ENCODE peak calls at places on chromosome 20, in seven cellular contexts. C, N, K, A, P, B and D are unnamed samples.

GRCh38 chr20:10131612-10132345 is 86.9 kb upstream of the SNAP25 start:
- DNase-seq in C (peak), A (peak), N (peak), K (peak), P (no peak), B (peak), D (no peak)

GRCh38 chr20:34066476-34067090 is 45.5 kb downstream of the EIF2S2 start:
- DNase-seq in A (no peak), K (no peak), B (no peak), N (no peak), P (no peak), C (no peak), D (no peak)

GRCh38 chr20:57195023-57195758 is 71.2 kb downstream of the BMP7 start:
- DNase-seq in P (no peak), B (no peak), K (no peak), N (no peak), A (no peak), C (no peak), D (no peak)

GRCh38 chr20:44532981-44533331 is 11.1 kb upstream of the SERINC3 start:
- DNase-seq in N (no peak), C (no peak), P (no peak), K (no peak), B (no peak), A (no peak), D (peak)

GRCh38 chr20:16063876-16064275 is 509.4 kb downstream of the KIF16B start:
- DNase-seq in N (no peak), A (no peak), K (no peak), B (no peak), P (no peak), C (no peak), D (no peak)

GRCh38 chr20:40663991-40664880 is 24.8 kb downstream of the MAFB start:
- DNase-seq in K (no peak), P (no peak), B (peak), C (no peak), N (no peak), A (no peak), D (no peak)

GRCh38 chr20:2692036-2692885 is at the start of gene EBF4:
- DNase-seq in A (peak), N (no peak), K (peak), P (peak), B (peak), C (peak), D (peak)

GRCh38 chr20:58553166-58553696 is 38.0 kb upstream of the APCDD1L start:
- DNase-seq in N (no peak), B (no peak), K (no peak), P (no peak), A (no peak), C (no peak), D (no peak)

GRCh38 chr20:1449370-1449769 is 17.3 kb downstream of the NSFL1C start:
- DNase-seq in A (no peak), P (no peak), N (no peak), C (no peak), B (no peak), K (no peak), D (no peak)

GRCh38 chr20:58852559-58853271 is at the start of gene GNAS:
- DNase-seq in B (peak), N (no peak), P (peak), K (no peak), C (peak), A (peak), D (peak)

GRCh38 chr20:43572891-43573290 is 14.1 kb downstream of the SGK2 start:
- DNase-seq in P (no peak), C (no peak), K (no peak), N (no peak), A (no peak), B (no peak), D (no peak)

GRCh38 chr20:60011512-60012507 is 53.6 kb downstream of the CDH26 start:
- DNase-seq in C (no peak), N (no peak), K (no peak), A (no peak), P (no peak), B (no peak), D (no peak)

GRCh38 chr20:44349349-44349748 is 6.2 kb upstream of the HNF4A start:
- DNase-seq in P (no peak), N (no peak), A (no peak), C (no peak), K (no peak), B (no peak), D (no peak)

GRCh38 chr20:34318609-34319443 is 15.7 kb upstream of the AHCY start:
- DNase-seq in P (no peak), K (no peak), C (no peak), B (no peak), A (no peak), N (no peak), D (no peak)

GRCh38 chr20:58436868-58437645 is 48.0 kb downstream of the VAPB start:
- DNase-seq in N (peak), C (no peak), P (no peak), K (no peak), B (no peak), A (no peak), D (no peak)

GRCh38 chr20:48689874-48690571 is 137.8 kb downstream of the PREX1 start:
- DNase-seq in A (no peak), K (no peak), C (no peak), B (no peak), P (no peak), N (no peak), D (no peak)

GRCh38 chr20:25544760-25545159 is 40.6 kb downstream of the NINL start:
- DNase-seq in N (no peak), K (no peak), B (no peak), P (no peak), A (no peak), C (no peak), D (no peak)

GRCh38 chr20:56439784-56440291 is 27.8 kb downstream of the CASS4 start:
- DNase-seq in P (no peak), C (no peak), A (no peak), N (no peak), B (peak), K (no peak), D (no peak)

GRCh38 chr20:37327748-37328147 is 18.2 kb upstream of the SRC start:
- DNase-seq in P (no peak), C (peak), N (no peak), A (no peak), B (peak), K (no peak), D (no peak)

GRCh38 chr20:58102744-58103516 is 125.5 kb downstream of the ANKRD60 start:
- DNase-seq in B (no peak), C (no peak), P (no peak), A (no peak), N (no peak), K (no peak), D (no peak)

GRCh38 chr20:60950547-60950946 is 301.5 kb upstream of the CDH4 start:
- DNase-seq in C (no peak), K (no peak), N (no peak), B (no peak), P (no peak), A (no peak), D (no peak)

GRCh38 chr20:32610897-32611218 is 25.7 kb upstream of the NOL4L start:
- DNase-seq in P (no peak), C (no peak), N (no peak), B (no peak), K (no peak), A (no peak), D (no peak)

GRCh38 chr20:60214901-60215522 is 256.8 kb downstream of the CDH26 start:
- DNase-seq in P (no peak), C (no peak), K (no peak), A (no peak), N (no peak), B (no peak), D (no peak)

GRCh38 chr20:51019598-51020592 is 3.0 kb downstream of the KCNG1 start:
- DNase-seq in P (no peak), B (no peak), N (no peak), C (no peak), K (no peak), A (no peak), D (no peak)

GRCh38 chr20:38387953-38388352 is 41.7 kb downstream of the LBP start:
- DNase-seq in N (no peak), A (no peak), K (no peak), P (no peak), B (no peak), C (no peak), D (no peak)

GRCh38 chr20:60565093-60565492 is 606.9 kb downstream of the CDH26 start:
- DNase-seq in P (no peak), K (no peak), N (no peak), B (no peak), A (no peak), C (no peak), D (no peak)

GRCh38 chr20:16501236-16501635 is 72.0 kb downstream of the KIF16B start:
- DNase-seq in P (no peak), C (no peak), K (no peak), A (no peak), N (no peak), B (no peak), D (no peak)

GRCh38 chr20:41336711-41337492 is 3.7 kb upstream of the LPIN3 start:
- DNase-seq in N (no peak), A (no peak), P (no peak), K (no peak), C (no peak), B (no peak), D (no peak)

GRCh38 chr20:13868331-13868730 is 83.5 kb downstream of the NDUFAF5 start:
- DNase-seq in P (no peak), C (peak), K (peak), N (no peak), B (no peak), A (no peak), D (no peak)

GRCh38 chr20:51760905-51761544 is 7.2 kb downstream of the ATP9A start:
- DNase-seq in C (no peak), K (no peak), B (no peak), P (no peak), A (no peak), N (no peak), D (no peak)

GRCh38 chr20:44552568-44552949 is 29.8 kb upstream of the PKIG start:
- DNase-seq in B (no peak), N (no peak), A (no peak), P (no peak), K (no peak), C (no peak), D (peak)

GRCh38 chr20:34798871-34799270 is 26.6 kb downstream of the NCOA6 start:
- DNase-seq in K (no peak), B (no peak), N (no peak), A (no peak), P (no peak), C (no peak), D (no peak)

GRCh38 chr20:31562241-31562640 is 42.8 kb upstream of the ID1 start:
- DNase-seq in N (no peak), K (no peak), P (no peak), B (no peak), A (no peak), C (no peak), D (no peak)

GRCh38 chr20:8404912-8405635 is 273.0 kb downstream of the PLCB1 start:
- DNase-seq in P (no peak), N (no peak), C (no peak), A (no peak), B (no peak), K (no peak), D (no peak)

GRCh38 chr20:47019106-47019824 is 124.6 kb downstream of the EYA2 start:
- DNase-seq in B (no peak), N (no peak), K (peak), C (peak), A (peak), P (no peak), D (no peak)

GRCh38 chr20:37518606-37519507 is 2.2 kb upstream of the NNAT start:
- DNase-seq in C (no peak), P (no peak), B (peak), A (peak), K (peak), N (peak), D (no peak)

GRCh38 chr20:21557246-21557982 is 43.5 kb upstream of the NKX2-2 start:
- DNase-seq in N (peak), K (no peak), C (no peak), A (no peak), P (no peak), B (no peak), D (no peak)

GRCh38 chr20:63619505-63619904 is 7.4 kb downstream of the GMEB2 start:
- DNase-seq in A (no peak), P (no peak), B (no peak), K (no peak), C (no peak), N (no peak), D (no peak)

GRCh38 chr20:63618291-63618980 is 8.5 kb downstream of the GMEB2 start:
- DNase-seq in K (no peak), C (no peak), A (no peak), P (no peak), N (no peak), B (no peak), D (no peak)

GRCh38 chr20:63619086-63619485 is 7.8 kb downstream of the GMEB2 start:
- DNase-seq in P (no peak), N (no peak), C (no peak), K (no peak), A (no peak), B (no peak), D (no peak)

GRCh38 chr20:63617876-63618265 is 9.0 kb downstream of the GMEB2 start:
- DNase-seq in B (no peak), A (no peak), N (no peak), P (no peak), C (no peak), K (no peak), D (no peak)

GRCh38 chr20:63617092-63617875 is 9.6 kb downstream of the GMEB2 start:
- DNase-seq in K (no peak), A (no peak), C (no peak), P (no peak), N (no peak), B (no peak), D (no peak)
- TF ChIP-seq POLR2A in K (no peak), A (no peak), C (no peak), P (no peak), N (no peak), B (no peak), D (no peak)

GRCh38 chr20:30376767-30377658 is 880.5 kb upstream of the DEFB115 start:
- DNase-seq in B (peak), N (peak), A (peak), P (peak), K (peak), C (peak), D (peak)
- TF ChIP-seq POLR2A in B (peak), N (no peak), A (peak), P (peak), K (no peak), C (no peak), D (peak)

GRCh38 chr20:53742685-53743081 is 149.0 kb upstream of the ZNF217 start:
- DNase-seq in P (no peak), A (no peak), K (no peak), C (no peak), B (no peak), N (no peak), D (no peak)
- TF ChIP-seq POLR2A in P (no peak), A (no peak), K (no peak), C (no peak), B (no peak), N (no peak), D (no peak)

GRCh38 chr20:19423097-19423891 is 210.9 kb downstream of the SLC24A3 start:
- DNase-seq in P (no peak), A (no peak), B (no peak), K (no peak), C (no peak), N (no peak), D (no peak)
- TF ChIP-seq POLR2A in P (no peak), A (no peak), B (no peak), K (no peak), C (no peak), N (no peak), D (no peak)